ENCODE peak calls at places on chromosomes 2 and 18, in nine cellular contexts. C is CD8-positive, alpha-beta T cell; N is effector memory CD4-positive, alpha-beta T cell; P is body of pancreas; J is osteoblast; E is astrocyte; X is pancreas; V is sigmoid colon; S is ascending aorta. Q is an unnamed sample. For H3K4me1, the result is how much of the 10 kb centered on the place peaks cover.

GRCh38 chr18:12401881-12402280 is 5.8 kb upstream of the PRELID3A start:
- DNase-seq in N (no peak), S (no peak), J (no peak), V (peak), P (no peak), X (no peak), E (no peak), C (no peak), Q (no peak)

GRCh38 chr2:235265348-235265965 is 228.4 kb upstream of the AGAP1 start:
- DNase-seq in V (no peak), N (no peak), J (no peak), P (no peak), S (no peak), C (no peak), X (no peak), E (no peak), Q (no peak)

GRCh38 chr2:127106457-127106997 is 427 bp downstream of the BIN1 start:
- DNase-seq in N (no peak), P (peak), E (peak), J (no peak), S (peak), V (peak), X (no peak), C (no peak), Q (peak)

GRCh38 chr2:98376996-98377395 is 30.7 kb downstream of the CNGA3 start:
- DNase-seq in N (no peak), E (no peak), X (no peak), V (no peak), J (no peak), P (no peak), S (no peak), C (no peak), Q (no peak)

GRCh38 chr2:64876137-64876647 is 113.0 kb upstream of the SLC1A4 start:
- DNase-seq in P (no peak), J (peak), E (peak), V (no peak), N (no peak), C (no peak), X (no peak), S (peak), Q (peak)

GRCh38 chr2:234412726-234413125 is 84.2 kb downstream of the ARL4C start:
- DNase-seq in N (no peak), S (no peak), J (peak), X (no peak), P (no peak), C (no peak), E (peak), V (no peak), Q (no peak)

GRCh38 chr2:10499911-10500521 is 51.9 kb upstream of the ODC1 start:
- DNase-seq in X (no peak), P (no peak), S (no peak), J (peak), C (no peak), V (no peak), N (no peak), E (no peak), Q (no peak)

GRCh38 chr18:35514752-35515459 is 17.1 kb upstream of the INO80C start:
- DNase-seq in V (no peak), S (no peak), X (no peak), J (no peak), N (no peak), C (no peak), P (no peak), E (no peak), Q (no peak)

GRCh38 chr18:50398099-50398498 is 23.3 kb downstream of the SKA1 start:
- DNase-seq in P (no peak), C (no peak), E (no peak), V (no peak), N (no peak), S (no peak), X (no peak), J (no peak), Q (no peak)

GRCh38 chr18:33664528-33664927 is 86.5 kb downstream of the ASXL3 start:
- DNase-seq in N (no peak), S (no peak), P (no peak), V (no peak), X (no peak), E (no peak), C (no peak), J (no peak), Q (no peak)

GRCh38 chr2:111202266-111203040 is 81.7 kb downstream of the BCL2L11 start:
- DNase-seq in J (no peak), S (no peak), X (no peak), P (no peak), C (no peak), E (peak), N (no peak), V (no peak), Q (no peak)

GRCh38 chr2:54524236-54524991 is 68.3 kb downstream of the SPTBN1 start:
- DNase-seq in C (no peak), N (no peak), S (peak), J (peak), V (no peak), X (no peak), E (peak), P (no peak), Q (no peak)

GRCh38 chr2:185181901-185182300 is 556.7 kb upstream of the FSIP2 start:
- DNase-seq in S (no peak), C (no peak), N (no peak), X (no peak), V (no peak), J (no peak), P (no peak), E (no peak), Q (no peak)

GRCh38 chr18:48805826-48806535 is 144.8 kb downstream of the SMAD7 start:
- DNase-seq in E (no peak), J (peak), N (no peak), P (no peak), X (peak), S (peak), C (no peak), V (peak), Q (peak)
- H3K27ac ChIP-seq in E (no peak), J (peak), N (no peak), P (no peak), X (no peak), S (peak), C (no peak), V (no peak), Q (no peak)

GRCh38 chr2:40371525-40372277 is 80.2 kb downstream of the SLC8A1 start:
- DNase-seq in S (peak), C (no peak), P (peak), E (peak), J (peak), X (no peak), N (no peak), V (peak), Q (no peak)
- H3K4me1 ChIP-seq in S (under half), C (under half), P (under half), E (under half), J (half or more), X (under half), N (under half), V (under half), Q (under half)

GRCh38 chr2:231611273-231612198 is 18.9 kb downstream of the TEX44 start:
- DNase-seq in S (peak), N (peak), V (peak), J (peak), E (peak), X (no peak), C (peak), P (peak), Q (peak)

GRCh38 chr2:231612199-231613053 is 19.8 kb downstream of the TEX44 start:
- DNase-seq in S (peak), P (peak), N (peak), C (peak), X (peak), V (peak), E (peak), J (peak), Q (peak)

GRCh38 chr2:231614559-231615057 is 21.9 kb downstream of the TEX44 start:
- DNase-seq in E (no peak), C (peak), V (no peak), X (no peak), S (no peak), P (no peak), N (no peak), J (peak), Q (no peak)

GRCh38 chr2:231613655-231614558 is 21.2 kb downstream of the TEX44 start:
- DNase-seq in S (peak), J (peak), C (peak), V (peak), E (peak), P (peak), X (peak), N (peak), Q (no peak)

GRCh38 chr2:231613054-231613654 is 20.5 kb downstream of the TEX44 start:
- DNase-seq in J (peak), C (no peak), N (no peak), X (no peak), E (no peak), V (peak), P (no peak), S (no peak), Q (no peak)
- H3K27ac ChIP-seq in J (peak), C (peak), N (peak), X (peak), E (peak), V (peak), P (peak), S (peak), Q (peak)

GRCh38 chr18:58990720-58991119 is 126.0 kb downstream of the ZNF532 start:
- DNase-seq in N (no peak), E (no peak), V (no peak), X (no peak), J (no peak), P (no peak), C (no peak), S (no peak), Q (no peak)
- H3K4me1 ChIP-seq in N (under half), E (under half), V (under half), X (under half), J (under half), P (under half), C (under half), S (half or more), Q (under half)

GRCh38 chr2:160493227-160494028 is at the start of gene RBMS1:
- DNase-seq in J (peak), C (peak), X (peak), E (peak), S (peak), V (peak), N (peak), P (peak), Q (peak)
- H3K27ac ChIP-seq in J (peak), C (peak), X (peak), E (peak), S (peak), V (peak), N (peak), P (peak), Q (peak)

GRCh38 chr2:86286518-86286917 is 50.9 kb downstream of the REEP1 start:
- DNase-seq in N (no peak), P (peak), V (no peak), X (no peak), J (no peak), C (no peak), S (no peak), E (no peak), Q (no peak)
- H3K4me1 ChIP-seq in N (under half), P (under half), V (half or more), X (under half), J (under half), C (under half), S (under half), E (under half), Q (under half)

DNA sequence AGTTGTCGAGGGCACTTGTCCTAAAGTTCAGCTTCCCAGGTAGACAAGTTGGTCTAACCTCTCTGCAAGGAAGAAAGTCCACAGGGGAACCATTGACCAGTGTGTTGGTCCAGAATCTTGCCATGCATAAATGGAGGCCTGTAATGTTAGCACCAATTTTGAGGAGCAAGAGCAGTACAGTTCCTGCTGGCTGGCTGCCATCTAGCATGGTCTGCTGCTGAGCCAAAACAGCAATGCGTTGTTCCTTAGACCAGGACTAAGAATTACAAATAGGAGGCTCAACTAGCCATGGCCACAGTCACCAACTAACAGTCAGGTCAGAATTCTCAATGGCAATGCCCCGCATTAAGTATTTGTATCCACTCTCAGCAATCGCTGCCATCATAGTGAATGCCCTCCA is 72.8 kb upstream of the WIPF1 start:
- DNase-seq in J (no peak), X (no peak), P (peak), E (no peak), C (no peak), S (no peak), V (peak), N (no peak), Q (no peak)
- H3K27ac ChIP-seq in J (no peak), X (no peak), P (no peak), E (no peak), C (no peak), S (no peak), V (no peak), N (no peak), Q (no peak)

Q was measured in RWPE2.